ENCODE peak calls at places on chromosomes 5 and 9, in seven cellular contexts. F is WTC11, Y is cardiac fibroblast, T is BE2C, Q is SK-N-SH, C is brain microvascular endothelial cell, R is suprapubic skin. O is an unnamed sample.

GRCh38 chr5:620586-621180 is 8.5 kb downstream of the CEP72 start:
- DNase-seq in F (no peak), Y (no peak), T (no peak), Q (no peak), C (no peak), R (peak), O (no peak)

GRCh38 chr9:126668058-126668457 is 54.3 kb downstream of the LMX1B start:
- DNase-seq in F (no peak), Y (no peak), T (no peak), Q (no peak), C (no peak), R (no peak), O (no peak)

GRCh38 chr5:76517334-76517733 is 105.9 kb downstream of the F2RL2 start:
- DNase-seq in F (no peak), Y (no peak), T (no peak), Q (no peak), C (no peak), R (no peak), O (no peak)

GRCh38 chr5:101687630-101688029 is 608.5 kb downstream of the SLCO4C1 start:
- DNase-seq in F (no peak), Y (no peak), T (no peak), Q (no peak), C (no peak), R (no peak), O (no peak)

GRCh38 chr5:118692811-118693342 is 295.5 kb downstream of the DTWD2 start:
- DNase-seq in F (peak), Y (no peak), T (peak), Q (peak), C (no peak), R (no peak), O (peak)

GRCh38 chr9:92726971-92727715 is 37.5 kb downstream of the BICD2 start:
- DNase-seq in F (no peak), Y (peak), T (no peak), Q (no peak), C (peak), R (no peak), O (no peak)

GRCh38 chr5:154470949-154471870 is 6.8 kb downstream of the HAND1 start:
- DNase-seq in F (no peak), Y (no peak), T (peak), Q (peak), C (no peak), R (no peak), O (no peak)

GRCh38 chr5:62608529-62609511 is 30.2 kb downstream of the LRRC70 start:
- DNase-seq in F (no peak), Y (peak), T (no peak), Q (no peak), C (no peak), R (no peak), O (no peak)

GRCh38 chr5:31273631-31274378 is 80.3 kb downstream of the CDH6 start:
- DNase-seq in F (no peak), Y (peak), T (no peak), Q (no peak), C (no peak), R (no peak), O (no peak)

GRCh38 chr9:113993838-113994540 is 84.1 kb downstream of the AMBP start:
- DNase-seq in F (no peak), Y (peak), T (peak), Q (peak), C (peak), R (peak), O (peak)

GRCh38 chr5:389197-389821 is 53.7 kb upstream of the EXOC3 start:
- DNase-seq in F (no peak), Y (no peak), T (no peak), Q (no peak), C (no peak), R (peak), O (no peak)

GRCh38 chr9:35771943-35772342 is 17.9 kb upstream of the MSMP start:
- DNase-seq in F (no peak), Y (peak), T (no peak), Q (no peak), C (no peak), R (no peak), O (no peak)

GRCh38 chr9:76699966-76700365 is 64.3 kb upstream of the PCA3 start:
- DNase-seq in F (no peak), Y (peak), T (no peak), Q (no peak), C (peak), R (no peak), O (no peak)

GRCh38 chr5:117788596-117788995 is 1199.8 kb downstream of the DTWD2 start:
- DNase-seq in F (no peak), Y (peak), T (no peak), Q (no peak), C (no peak), R (no peak), O (no peak)

GRCh38 chr9:106916491-106917235 is 53.7 kb downstream of the ZNF462 start:
- DNase-seq in F (no peak), Y (peak), T (no peak), Q (no peak), C (peak), R (no peak), O (peak)

GRCh38 chr5:57085306-57086081 is 88.4 kb upstream of the GPBP1 start:
- DNase-seq in F (no peak), Y (no peak), T (no peak), Q (no peak), C (no peak), R (no peak), O (no peak)

GRCh38 chr5:132209901-132210545 is 17.6 kb downstream of the P4HA2 start:
- DNase-seq in F (no peak), Y (no peak), T (no peak), Q (no peak), C (no peak), R (no peak), O (no peak)

GRCh38 chr5:157132302-157132612 is 10.4 kb downstream of the MED7 start:
- DNase-seq in F (no peak), Y (no peak), T (no peak), Q (no peak), C (no peak), R (no peak), O (no peak)

GRCh38 chr9:104263942-104264341 is 169.8 kb downstream of the SMC2 start:
- DNase-seq in F (no peak), Y (no peak), T (no peak), Q (no peak), C (no peak), R (no peak), O (no peak)
- TF ChIP-seq CTCF in F (no peak), Y (no peak), T (no peak), Q (no peak), C (no peak), R (no peak), O (no peak)

GRCh38 chr5:149654282-149654681 is 73.0 kb downstream of the ARHGEF37 start:
- DNase-seq in F (no peak), Y (no peak), T (peak), Q (no peak), C (no peak), R (no peak), O (no peak)

GRCh38 chr5:149654893-149655505 is 73.7 kb downstream of the ARHGEF37 start:
- DNase-seq in F (no peak), Y (no peak), T (no peak), Q (no peak), C (no peak), R (no peak), O (no peak)

GRCh38 chr5:149657324-149657723 is 72.8 kb upstream of the PPARGC1B start:
- DNase-seq in F (no peak), Y (no peak), T (no peak), Q (no peak), C (no peak), R (no peak), O (no peak)

GRCh38 chr5:149658299-149658698 is 71.8 kb upstream of the PPARGC1B start:
- DNase-seq in F (no peak), Y (no peak), T (no peak), Q (no peak), C (no peak), R (no peak), O (no peak)

GRCh38 chr5:149656576-149657182 is 73.4 kb upstream of the PPARGC1B start:
- DNase-seq in F (peak), Y (no peak), T (peak), Q (no peak), C (peak), R (no peak), O (peak)
- TF ChIP-seq CTCF in F (peak), Y (peak), T (peak), Q (peak), C (peak), R (peak), O (peak)

GRCh38 chr5:28766565-28767158 is 1728.3 kb upstream of the CDH9 start:
- DNase-seq in F (no peak), Y (peak), T (peak), Q (peak), C (peak), R (no peak), O (peak)
- TF ChIP-seq CTCF in F (peak), Y (peak), T (peak), Q (peak), C (peak), R (no peak), O (peak)

GRCh38 chr5:89384391-89384790 is 501.4 kb upstream of the MEF2C start:
- DNase-seq in F (no peak), Y (no peak), T (no peak), Q (no peak), C (no peak), R (no peak), O (no peak)

GRCh38 chr5:89388872-89389271 is 505.9 kb upstream of the MEF2C start:
- DNase-seq in F (no peak), Y (no peak), T (no peak), Q (no peak), C (no peak), R (no peak), O (no peak)
- TF ChIP-seq CTCF in F (no peak), Y (no peak), T (no peak), Q (no peak), C (no peak), R (no peak), O (no peak)

GRCh38 chr5:142601432-142601831 is 84.5 kb downstream of the FGF1 start:
- DNase-seq in F (peak), Y (no peak), T (peak), Q (no peak), C (no peak), R (no peak), O (peak)
- TF ChIP-seq CTCF in F (no peak), Y (peak), T (peak), Q (no peak), C (peak), R (no peak), O (peak)

GRCh38 chr5:107861565-107861964 is 190.8 kb upstream of the EFNA5 start:
- DNase-seq in F (no peak), Y (no peak), T (no peak), Q (no peak), C (no peak), R (no peak), O (no peak)
- TF ChIP-seq CTCF in F (no peak), Y (no peak), T (no peak), Q (no peak), C (no peak), R (no peak), O (no peak)

DNA sequence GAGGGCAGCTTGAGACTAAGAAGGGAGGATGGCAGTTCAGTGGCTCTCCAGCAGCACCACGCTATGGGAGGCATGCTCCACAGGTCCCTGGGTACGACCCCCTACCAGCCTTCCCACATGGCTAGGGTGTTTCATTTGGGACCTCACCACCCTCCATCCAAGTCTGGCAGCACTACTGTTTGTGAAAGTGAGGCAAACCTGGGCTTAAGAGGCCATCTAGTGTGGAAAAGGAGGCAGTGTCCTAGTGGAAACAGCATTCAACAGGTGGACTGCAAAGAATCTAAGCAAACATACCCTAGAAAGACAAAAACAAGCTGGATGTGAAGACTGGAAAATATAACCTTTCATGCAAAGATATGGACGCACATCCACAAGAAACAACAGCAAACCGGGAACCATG is 4.8 kb upstream of the C5orf47 start:
- DNase-seq in F (no peak), Y (peak), T (peak), Q (peak), C (no peak), R (no peak), O (no peak)
- TF ChIP-seq CTCF in F (peak), Y (peak), T (peak), Q (peak), C (peak), R (no peak), O (peak)

GRCh38 chr9:19527663-19528062 is 118.9 kb downstream of the ACER2 start:
- DNase-seq in F (no peak), Y (no peak), T (no peak), Q (no peak), C (no peak), R (no peak), O (no peak)
- TF ChIP-seq CTCF in F (no peak), Y (no peak), T (no peak), Q (no peak), C (no peak), R (no peak), O (no peak)

DNA sequence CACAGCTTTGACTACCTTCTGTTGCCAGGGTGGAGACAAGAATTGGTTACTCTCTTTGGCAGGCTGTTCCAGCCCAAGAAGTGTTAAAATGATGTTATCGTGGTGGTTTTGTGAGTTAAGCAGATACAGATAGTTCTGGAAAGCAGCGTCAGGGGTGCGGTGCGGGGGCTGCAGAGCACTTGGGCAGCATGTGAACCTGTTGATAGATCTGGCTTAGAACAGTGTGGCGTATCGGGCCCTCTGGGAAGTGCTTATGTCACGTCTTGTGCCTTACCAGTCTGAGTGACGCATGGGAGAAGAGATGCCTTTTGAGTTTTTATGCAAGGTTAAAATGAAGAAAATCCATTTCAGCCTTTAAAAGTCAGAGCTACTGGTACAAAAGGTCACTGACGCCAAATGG is 152.5 kb downstream of the PRKACG start:
- DNase-seq in F (no peak), Y (no peak), T (no peak), Q (no peak), C (no peak), R (no peak), O (no peak)
- TF ChIP-seq CTCF in F (no peak), Y (no peak), T (no peak), Q (no peak), C (no peak), R (no peak), O (no peak)

DNA sequence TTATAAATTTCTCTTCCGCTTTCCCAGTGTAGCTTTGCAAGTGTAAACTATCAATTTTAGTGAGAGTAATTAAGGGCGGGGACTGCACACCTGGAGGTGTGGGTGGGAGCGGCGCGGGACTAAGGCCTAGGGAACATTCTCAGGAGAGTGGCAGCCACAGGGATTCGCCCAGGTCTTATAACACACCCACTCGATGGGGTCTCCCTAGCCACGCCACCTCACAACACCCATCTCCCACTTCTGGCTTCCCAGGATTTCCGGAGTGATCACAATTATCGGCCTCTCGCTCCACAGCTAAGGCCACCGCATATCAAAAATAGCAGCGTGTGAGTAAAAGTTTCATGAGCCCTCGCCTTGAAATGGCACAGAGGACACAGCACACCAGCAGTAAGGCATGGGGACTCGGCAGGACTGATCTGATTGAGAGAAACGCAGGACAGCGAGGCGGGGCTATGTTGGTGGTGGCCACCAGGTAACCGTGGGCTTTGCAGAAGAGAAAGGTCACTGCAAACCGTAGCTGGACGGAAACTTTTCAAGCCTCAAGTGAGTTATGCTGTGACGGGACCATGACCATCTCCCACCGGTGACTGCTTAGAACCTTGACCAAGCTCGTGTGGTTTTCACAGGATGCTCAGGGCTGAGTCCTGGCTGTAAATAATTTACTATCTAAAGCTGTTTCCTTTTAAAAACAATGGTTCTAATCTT is 1.1 kb upstream of the LPAR1 start:
- DNase-seq in F (peak), Y (no peak), T (no peak), Q (no peak), C (no peak), R (no peak), O (no peak)
- TF ChIP-seq CTCF in F (no peak), Y (no peak), T (no peak), Q (no peak), C (no peak), R (no peak), O (no peak)